ENCODE peak calls at places on chromosomes 5 and 9, in seven cellular contexts. One of them, this sample, is unnamed.

GRCh38 chr5:130032807-130033206 is 128.5 kb downstream of the CHSY3 start:
- DNase-seq in thyroid gland: no peak
- DNase-seq in A549: no peak
- DNase-seq in breast epithelium: no peak
- DNase-seq in esophagus squamous epithelium: no peak
- DNase-seq in ovary: no peak
- DNase-seq in K562: no peak
- DNase-seq in this sample: no peak

GRCh38 chr9:108184941-108185340 is 670.8 kb downstream of the ACTL7B start:
- DNase-seq in A549: no peak
- DNase-seq in ovary: no peak
- DNase-seq in K562: no peak
- DNase-seq in breast epithelium: peak; percentile 52
- DNase-seq in esophagus squamous epithelium: no peak
- DNase-seq in thyroid gland: no peak
- DNase-seq in this sample: peak; percentile 59

GRCh38 chr5:141747646-141748229 is 65.7 kb upstream of the ARAP3 start:
- DNase-seq in esophagus squamous epithelium: no peak
- DNase-seq in breast epithelium: no peak
- DNase-seq in A549: no peak
- DNase-seq in ovary: no peak
- DNase-seq in K562: no peak
- DNase-seq in thyroid gland: no peak
- DNase-seq in this sample: no peak

GRCh38 chr9:11312976-11313375 is 700.2 kb upstream of the PTPRD start:
- DNase-seq in ovary: no peak
- DNase-seq in esophagus squamous epithelium: no peak
- DNase-seq in A549: no peak
- DNase-seq in thyroid gland: peak; percentile 78
- DNase-seq in K562: no peak
- DNase-seq in breast epithelium: no peak
- DNase-seq in this sample: no peak

GRCh38 chr9:34610434-34611206 is 1.3 kb downstream of the RPP25L start:
- DNase-seq in thyroid gland: no peak
- DNase-seq in A549: no peak
- DNase-seq in ovary: no peak
- DNase-seq in breast epithelium: no peak
- DNase-seq in K562: no peak
- DNase-seq in esophagus squamous epithelium: no peak
- DNase-seq in this sample: no peak

GRCh38 chr9:34513567-34514214 is 9.1 kb downstream of the ENHO start:
- DNase-seq in breast epithelium: no peak
- DNase-seq in ovary: no peak
- DNase-seq in K562: no peak
- DNase-seq in esophagus squamous epithelium: no peak
- DNase-seq in thyroid gland: no peak
- DNase-seq in A549: no peak
- DNase-seq in this sample: no peak

GRCh38 chr9:93171261-93171660 is 12.7 kb upstream of the WNK2 start:
- DNase-seq in breast epithelium: no peak
- DNase-seq in K562: no peak
- DNase-seq in ovary: no peak
- DNase-seq in esophagus squamous epithelium: no peak
- DNase-seq in thyroid gland: no peak
- DNase-seq in A549: no peak
- DNase-seq in this sample: no peak

GRCh38 chr9:87381050-87381711 is 116.5 kb upstream of the DAPK1 start:
- DNase-seq in ovary: no peak
- DNase-seq in thyroid gland: no peak
- DNase-seq in breast epithelium: no peak
- DNase-seq in A549: peak; percentile 68
- DNase-seq in K562: no peak
- DNase-seq in esophagus squamous epithelium: no peak
- DNase-seq in this sample: no peak

GRCh38 chr5:59798862-59799667 is 94.5 kb downstream of the PDE4D start:
- DNase-seq in ovary: no peak
- DNase-seq in breast epithelium: no peak
- DNase-seq in A549: peak; percentile 54
- DNase-seq in K562: no peak
- DNase-seq in thyroid gland: no peak
- DNase-seq in esophagus squamous epithelium: no peak
- DNase-seq in this sample: no peak

GRCh38 chr5:32585446-32586250 is at the start of gene SUB1:
- DNase-seq in A549: peak; percentile 92
- DNase-seq in K562: peak; percentile 98
- DNase-seq in esophagus squamous epithelium: peak; percentile 53
- DNase-seq in ovary: peak; percentile 94
- DNase-seq in breast epithelium: peak; percentile 90
- DNase-seq in thyroid gland: peak; percentile 94
- DNase-seq in this sample: peak; percentile 95
- TF ChIP-seq POLR2A in A549: peak; percentile 84
- TF ChIP-seq POLR2A in K562: peak; percentile 97
- TF ChIP-seq POLR2A in esophagus squamous epithelium: peak; percentile 59
- TF ChIP-seq POLR2A in ovary: peak; percentile 73
- TF ChIP-seq POLR2A in breast epithelium: peak; percentile 63
- TF ChIP-seq POLR2A in thyroid gland: no peak
- TF ChIP-seq POLR2A in this sample: peak; percentile 95

GRCh38 chr9:127980056-127980705 is 608 bp downstream of the EEIG1 start:
- DNase-seq in esophagus squamous epithelium: no peak
- DNase-seq in ovary: peak; percentile 52
- DNase-seq in A549: no peak
- DNase-seq in breast epithelium: peak; percentile 75
- DNase-seq in thyroid gland: peak; percentile 77
- DNase-seq in K562: peak; percentile 87
- DNase-seq in this sample: no peak
- TF ChIP-seq POLR2A in esophagus squamous epithelium: peak; percentile 36
- TF ChIP-seq POLR2A in ovary: no peak
- TF ChIP-seq POLR2A in A549: peak; percentile 86
- TF ChIP-seq POLR2A in breast epithelium: no peak
- TF ChIP-seq POLR2A in thyroid gland: no peak
- TF ChIP-seq POLR2A in K562: no peak
- TF ChIP-seq POLR2A in this sample: peak; percentile 36

GRCh38 chr5:174188300-174188699 is 142.8 kb downstream of the NSG2 start:
- DNase-seq in ovary: no peak
- DNase-seq in A549: no peak
- DNase-seq in K562: no peak
- DNase-seq in thyroid gland: no peak
- DNase-seq in esophagus squamous epithelium: no peak
- DNase-seq in breast epithelium: no peak
- DNase-seq in this sample: no peak
- TF ChIP-seq POLR2A in ovary: no peak
- TF ChIP-seq POLR2A in A549: no peak
- TF ChIP-seq POLR2A in K562: peak; percentile 77
- TF ChIP-seq POLR2A in thyroid gland: no peak
- TF ChIP-seq POLR2A in esophagus squamous epithelium: no peak
- TF ChIP-seq POLR2A in breast epithelium: no peak
- TF ChIP-seq POLR2A in this sample: no peak

DNA sequence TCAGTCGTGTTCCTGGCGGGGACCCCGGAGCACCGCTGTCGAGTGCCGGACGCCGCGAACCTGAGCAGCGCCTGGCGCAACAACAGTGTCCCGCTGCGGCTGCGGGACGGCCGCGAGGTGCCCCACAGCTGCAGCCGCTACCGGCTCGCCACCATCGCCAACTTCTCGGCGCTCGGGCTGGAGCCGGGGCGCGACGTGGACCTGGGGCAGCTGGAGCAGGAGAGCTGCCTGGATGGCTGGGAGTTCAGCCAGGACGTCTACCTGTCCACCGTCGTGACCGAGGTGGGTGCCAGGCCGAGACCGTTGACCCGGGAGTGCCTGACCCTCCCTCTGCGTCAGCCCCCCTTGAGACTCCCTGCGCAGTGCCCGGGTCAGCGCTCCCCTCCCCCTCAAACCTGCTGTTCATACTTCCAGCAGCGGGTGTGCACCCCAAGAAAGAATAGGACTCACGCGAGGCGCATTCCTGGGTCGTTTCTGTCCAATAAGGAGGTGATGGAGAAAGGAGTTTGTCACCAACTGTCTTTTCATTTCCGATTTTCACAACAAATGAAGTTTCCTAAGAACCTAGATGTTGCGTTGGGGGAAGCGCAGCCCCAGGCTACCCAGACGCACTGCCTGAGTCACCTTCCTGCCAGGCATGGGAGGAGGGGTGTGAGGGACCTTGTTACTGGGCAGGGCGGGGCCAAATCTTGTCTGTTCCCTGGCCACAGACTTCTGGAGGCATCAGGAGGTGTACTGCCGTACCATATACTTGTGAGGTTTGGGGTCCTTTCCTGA is 722 bp downstream of the SLC22A4 start:
- DNase-seq in thyroid gland: peak; percentile 44
- DNase-seq in breast epithelium: peak; percentile 69
- DNase-seq in K562: peak; percentile 63
- DNase-seq in esophagus squamous epithelium: peak; percentile 15
- DNase-seq in A549: peak; percentile 79
- DNase-seq in ovary: peak; percentile 69
- DNase-seq in this sample: peak; percentile 88
- TF ChIP-seq POLR2A in thyroid gland: no peak
- TF ChIP-seq POLR2A in breast epithelium: no peak
- TF ChIP-seq POLR2A in K562: no peak
- TF ChIP-seq POLR2A in esophagus squamous epithelium: no peak
- TF ChIP-seq POLR2A in A549: no peak
- TF ChIP-seq POLR2A in ovary: no peak
- TF ChIP-seq POLR2A in this sample: peak; percentile 46

DNA sequence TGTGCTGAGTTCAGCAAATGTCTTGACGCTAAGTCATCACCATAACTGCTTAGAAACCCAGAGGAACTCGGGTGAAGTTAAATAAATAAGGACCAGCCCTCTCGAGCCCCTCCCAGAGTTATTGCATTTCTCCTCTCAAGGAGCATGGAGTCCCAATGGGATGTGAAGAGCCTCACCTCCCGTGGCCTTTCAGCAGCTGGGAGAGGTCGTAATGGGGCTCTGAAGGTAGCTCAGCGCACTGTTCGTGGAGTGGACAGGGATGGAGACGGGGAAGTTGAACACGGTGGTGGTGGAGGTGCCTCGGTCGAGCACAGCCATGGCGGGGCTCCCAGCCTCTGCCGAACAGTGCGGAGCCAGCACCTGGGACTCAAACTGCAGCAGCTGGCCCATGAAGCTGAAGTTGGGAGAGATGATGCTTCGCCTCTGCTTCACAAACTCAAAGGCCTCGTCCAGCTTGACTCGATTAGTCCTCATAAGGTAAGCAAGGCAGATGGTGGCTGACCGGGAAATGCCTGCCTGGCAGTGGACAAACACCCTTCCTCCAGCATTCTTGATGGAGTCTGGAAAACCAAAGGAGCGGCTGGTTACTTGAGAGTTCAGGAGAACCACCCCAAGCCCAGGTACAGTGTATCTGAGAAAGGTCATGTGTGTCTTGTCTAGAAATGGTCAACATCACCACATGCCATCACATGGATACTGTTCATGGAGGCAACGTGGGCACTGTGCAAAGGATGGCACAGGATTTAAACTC is 2.2 kb downstream of the DUSP1 start:
- DNase-seq in K562: no peak
- DNase-seq in ovary: no peak
- DNase-seq in A549: peak; percentile 74
- DNase-seq in thyroid gland: peak; percentile 32
- DNase-seq in breast epithelium: no peak
- DNase-seq in esophagus squamous epithelium: no peak
- DNase-seq in this sample: no peak
- TF ChIP-seq POLR2A in K562: no peak
- TF ChIP-seq POLR2A in ovary: no peak
- TF ChIP-seq POLR2A in A549: peak; percentile 36
- TF ChIP-seq POLR2A in thyroid gland: no peak
- TF ChIP-seq POLR2A in breast epithelium: peak; percentile 54
- TF ChIP-seq POLR2A in esophagus squamous epithelium: peak; percentile 32
- TF ChIP-seq POLR2A in this sample: no peak

GRCh38 chr5:24183941-24184340 is 460.8 kb downstream of the CDH10 start:
- DNase-seq in thyroid gland: no peak
- DNase-seq in breast epithelium: no peak
- DNase-seq in esophagus squamous epithelium: no peak
- DNase-seq in K562: no peak
- DNase-seq in A549: no peak
- DNase-seq in ovary: no peak
- DNase-seq in this sample: no peak
- TF ChIP-seq POLR2A in thyroid gland: no peak
- TF ChIP-seq POLR2A in breast epithelium: no peak
- TF ChIP-seq POLR2A in esophagus squamous epithelium: no peak
- TF ChIP-seq POLR2A in K562: no peak
- TF ChIP-seq POLR2A in A549: no peak
- TF ChIP-seq POLR2A in ovary: no peak
- TF ChIP-seq POLR2A in this sample: no peak

GRCh38 chr5:178211095-178212048 is 7.0 kb downstream of the HNRNPAB start:
- DNase-seq in ovary: no peak
- DNase-seq in breast epithelium: no peak
- DNase-seq in thyroid gland: no peak
- DNase-seq in A549: no peak
- DNase-seq in K562: no peak
- DNase-seq in esophagus squamous epithelium: no peak
- DNase-seq in this sample: no peak

GRCh38 chr5:178213748-178214151 is 9.4 kb downstream of the HNRNPAB start:
- DNase-seq in K562: no peak
- DNase-seq in breast epithelium: no peak
- DNase-seq in esophagus squamous epithelium: no peak
- DNase-seq in A549: no peak
- DNase-seq in thyroid gland: no peak
- DNase-seq in ovary: no peak
- DNase-seq in this sample: no peak

GRCh38 chr5:178214160-178214803 is 9.9 kb downstream of the HNRNPAB start:
- DNase-seq in A549: no peak
- DNase-seq in esophagus squamous epithelium: no peak
- DNase-seq in K562: no peak
- DNase-seq in thyroid gland: no peak
- DNase-seq in breast epithelium: no peak
- DNase-seq in ovary: no peak
- DNase-seq in this sample: no peak

GRCh38 chr5:178213003-178213449 is 8.7 kb downstream of the HNRNPAB start:
- DNase-seq in K562: no peak
- DNase-seq in breast epithelium: no peak
- DNase-seq in ovary: no peak
- DNase-seq in A549: no peak
- DNase-seq in esophagus squamous epithelium: no peak
- DNase-seq in thyroid gland: no peak
- DNase-seq in this sample: no peak

GRCh38 chr5:178212241-178213002 is 8.1 kb downstream of the HNRNPAB start:
- DNase-seq in thyroid gland: no peak
- DNase-seq in breast epithelium: no peak
- DNase-seq in K562: no peak
- DNase-seq in esophagus squamous epithelium: no peak
- DNase-seq in ovary: no peak
- DNase-seq in A549: no peak
- DNase-seq in this sample: no peak
- TF ChIP-seq POLR2A in thyroid gland: no peak
- TF ChIP-seq POLR2A in breast epithelium: no peak
- TF ChIP-seq POLR2A in K562: peak; percentile 71
- TF ChIP-seq POLR2A in esophagus squamous epithelium: no peak
- TF ChIP-seq POLR2A in ovary: no peak
- TF ChIP-seq POLR2A in A549: no peak
- TF ChIP-seq POLR2A in this sample: no peak